ENCODE peak calls at places on chromosomes 6 and 20, in eight cellular contexts. F is ureter; H is T-helper 9 cell; N is GM19239; M is GDM1; A is effector memory CD4-positive, alpha-beta T cell; B is PC-9; G is memory B cell. U is an unnamed sample.

GRCh38 chr20:37378420-37378784 is 32.5 kb downstream of the SRC start:
- DNase-seq in F (no peak), H (no peak), N (no peak), M (no peak), A (no peak), B (no peak), G (no peak), U (no peak)

GRCh38 chr20:54407446-54407845 is 67.9 kb upstream of the DOK5 start:
- DNase-seq in F (no peak), H (no peak), N (no peak), M (no peak), A (no peak), B (no peak), G (no peak), U (no peak)

GRCh38 chr6:161663682-161664081 is 389.8 kb upstream of the AGPAT4 start:
- DNase-seq in F (no peak), H (no peak), N (no peak), M (no peak), A (no peak), B (no peak), G (no peak), U (no peak)

GRCh38 chr6:156791261-156791850 is 14.2 kb downstream of the ARID1B start:
- DNase-seq in F (no peak), H (no peak), N (no peak), M (no peak), A (no peak), B (no peak), G (no peak), U (peak; percentile 62)

GRCh38 chr6:130760006-130760405 is 67.2 kb upstream of the SMLR1 start:
- DNase-seq in F (no peak), H (no peak), N (no peak), M (no peak), A (no peak), B (no peak), G (no peak), U (no peak)

GRCh38 chr6:28543671-28544131 is 18.0 kb downstream of the GPX5 start:
- DNase-seq in F (no peak), H (peak; percentile 5), N (no peak), M (peak; percentile 22), A (no peak), B (no peak), G (no peak), U (peak; percentile 9)

GRCh38 chr20:48892049-48892470 is 29.5 kb upstream of the ARFGEF2 start:
- DNase-seq in F (no peak), H (no peak), N (no peak), M (no peak), A (no peak), B (no peak), G (no peak), U (no peak)

GRCh38 chr6:142301421-142302391 is at the start of gene ADGRG6:
- DNase-seq in F (peak; percentile 64), H (no peak), N (peak; percentile 9), M (no peak), A (no peak), B (peak; percentile 61), G (peak; percentile 10), U (peak; percentile 38)

GRCh38 chr6:65229768-65230167 is 477.3 kb downstream of the EYS start:
- DNase-seq in F (no peak), H (no peak), N (no peak), M (no peak), A (no peak), B (no peak), G (no peak), U (no peak)

GRCh38 chr20:4109587-4109986 is 94.2 kb upstream of the RNF24 start:
- DNase-seq in F (no peak), H (no peak), N (no peak), M (no peak), A (no peak), B (peak; percentile 88), G (no peak), U (no peak)

GRCh38 chr20:4138056-4138455 is 122.7 kb upstream of the RNF24 start:
- DNase-seq in F (no peak), H (no peak), N (no peak), M (no peak), A (no peak), B (peak; percentile 88), G (no peak), U (no peak)

GRCh38 chr6:143759666-143760065 is 81.9 kb downstream of the PHACTR2 start:
- DNase-seq in F (no peak), H (no peak), N (no peak), M (no peak), A (no peak), B (no peak), G (no peak), U (no peak)

GRCh38 chr20:1326031-1326930 is 2.7 kb downstream of the SDCBP2 start:
- DNase-seq in F (peak; percentile 31), H (no peak), N (no peak), M (no peak), A (no peak), B (no peak), G (peak; percentile 7), U (no peak)

GRCh38 chr6:116152620-116153019 is 26.7 kb upstream of the COL10A1 start:
- DNase-seq in F (no peak), H (no peak), N (no peak), M (no peak), A (no peak), B (no peak), G (no peak), U (no peak)

GRCh38 chr6:5214570-5215052 is 46.1 kb downstream of the LYRM4 start:
- DNase-seq in F (no peak), H (no peak), N (no peak), M (peak; percentile 39), A (no peak), B (no peak), G (peak; percentile 15), U (peak; percentile 4)

GRCh38 chr6:113860165-113860955 is 3.2 kb downstream of the MARCKS start:
- DNase-seq in F (peak; percentile 59), H (no peak), N (peak; percentile 8), M (no peak), A (no peak), B (no peak), G (no peak), U (no peak)

GRCh38 chr20:2330090-2330695 is 34.4 kb downstream of the TGM3 start:
- DNase-seq in F (no peak), H (no peak), N (no peak), M (no peak), A (no peak), B (peak; percentile 90), G (no peak), U (no peak)

GRCh38 chr6:18363746-18364145 is 23.4 kb upstream of the RNF144B start:
- DNase-seq in F (no peak), H (no peak), N (no peak), M (no peak), A (no peak), B (no peak), G (no peak), U (no peak)

GRCh38 chr6:7624781-7625710 is 35.0 kb downstream of the SNRNP48 start:
- DNase-seq in F (no peak), H (no peak), N (no peak), M (no peak), A (no peak), B (no peak), G (no peak), U (no peak)

GRCh38 chr6:7996538-7997225 is 67.5 kb downstream of the BLOC1S5 start:
- DNase-seq in F (no peak), H (no peak), N (no peak), M (no peak), A (no peak), B (no peak), G (no peak), U (no peak)

GRCh38 chr20:5090191-5090590 is 29.6 kb downstream of the PCNA start:
- DNase-seq in F (no peak), H (no peak), N (no peak), M (peak; percentile 69), A (no peak), B (no peak), G (no peak), U (peak; percentile 11)

GRCh38 chr6:35552285-35552917 is 39.7 kb upstream of the TULP1 start:
- DNase-seq in F (no peak), H (peak; percentile 63), N (no peak), M (peak; percentile 35), A (peak; percentile 36), B (no peak), G (peak; percentile 26), U (no peak)

GRCh38 chr6:130849501-130850039 is 22.4 kb downstream of the SMLR1 start:
- DNase-seq in F (no peak), H (no peak), N (no peak), M (no peak), A (no peak), B (no peak), G (no peak), U (no peak)

GRCh38 chr6:6749791-6750434 is 161.4 kb downstream of the LY86 start:
- DNase-seq in F (peak; percentile 79), H (no peak), N (no peak), M (peak; percentile 69), A (no peak), B (peak; percentile 74), G (no peak), U (no peak)

GRCh38 chr6:35077713-35078105 is 63.4 kb downstream of the TCP11 start:
- DNase-seq in F (no peak), H (no peak), N (no peak), M (no peak), A (no peak), B (no peak), G (no peak), U (no peak)

GRCh38 chr6:111478749-111479148 is 4.3 kb downstream of the REV3L start:
- DNase-seq in F (no peak), H (no peak), N (no peak), M (peak; percentile 27), A (no peak), B (peak; percentile 45), G (no peak), U (no peak)

GRCh38 chr6:149248688-149249369 is 68.7 kb upstream of the TAB2 start:
- DNase-seq in F (no peak), H (no peak), N (no peak), M (no peak), A (no peak), B (no peak), G (no peak), U (no peak)

GRCh38 chr6:167750956-167751358 is 75.8 kb upstream of the AFDN start:
- DNase-seq in F (peak; percentile 91), H (no peak), N (no peak), M (no peak), A (no peak), B (peak; percentile 97), G (no peak), U (no peak)

GRCh38 chr6:13526718-13527668 is 39.6 kb upstream of the GFOD1 start:
- DNase-seq in F (no peak), H (no peak), N (peak; percentile 33), M (peak; percentile 79), A (no peak), B (no peak), G (peak; percentile 48), U (peak; percentile 50)

GRCh38 chr6:121764493-121764892 is 329.0 kb downstream of the GJA1 start:
- DNase-seq in F (no peak), H (no peak), N (no peak), M (no peak), A (no peak), B (no peak), G (no peak), U (no peak)

GRCh38 chr20:38805502-38805957 is at the start of gene PPP1R16B:
- DNase-seq in F (peak; percentile 51), H (peak; percentile 67), N (peak; percentile 67), M (peak; percentile 76), A (peak; percentile 64), B (no peak), G (peak; percentile 79), U (peak; percentile 81)

GRCh38 chr20:5780233-5781217 is 30.3 kb downstream of the SHLD1 start:
- DNase-seq in F (no peak), H (no peak), N (no peak), M (no peak), A (no peak), B (no peak), G (no peak), U (no peak)